ENCODE peak calls at places on chromosomes 3 and 15, in seven cellular contexts. O is IMR-90, L is mesenchymal stem cell, K is neuronal stem cell, A is H1, Q is H9, I is trophoblast cell. V is an unnamed sample.

GRCh38 chr3:122415762-122416654 is at the start of gene WDR5B:
- DNase-seq in O (peak), L (peak), K (peak), A (peak), Q (peak), I (peak), V (peak)

GRCh38 chr3:16190704-16191103 is 16.2 kb downstream of the GALNT15 start:
- DNase-seq in O (no peak), L (no peak), K (no peak), A (no peak), Q (no peak), I (no peak), V (no peak)

GRCh38 chr15:49718234-49718633 is 97.4 kb downstream of the DTWD1 start:
- DNase-seq in O (peak), L (peak), K (no peak), A (no peak), Q (no peak), I (no peak), V (no peak)

GRCh38 chr3:29649815-29650547 is 369.1 kb downstream of the RBMS3 start:
- DNase-seq in O (peak), L (peak), K (no peak), A (no peak), Q (no peak), I (no peak), V (no peak)

GRCh38 chr3:126267169-126267975 is 87.0 kb upstream of the ALDH1L1 start:
- DNase-seq in O (peak), L (peak), K (peak), A (peak), Q (peak), I (peak), V (peak)

GRCh38 chr15:75982468-75982867 is 29.8 kb downstream of the NRG4 start:
- DNase-seq in O (no peak), L (no peak), K (no peak), A (no peak), Q (no peak), I (peak), V (peak)

GRCh38 chr3:141392416-141392815 is 24.1 kb downstream of the ZBTB38 start:
- DNase-seq in O (no peak), L (no peak), K (no peak), A (no peak), Q (no peak), I (no peak), V (no peak)

GRCh38 chr15:69973102-69973714 is 124.5 kb downstream of the TLE3 start:
- DNase-seq in O (peak), L (peak), K (no peak), A (no peak), Q (no peak), I (peak), V (peak)

GRCh38 chr3:47019201-47019600 is 39.7 kb downstream of the NBEAL2 start:
- DNase-seq in O (peak), L (no peak), K (no peak), A (no peak), Q (no peak), I (no peak), V (no peak)

GRCh38 chr3:62226601-62227339 is 146.6 kb downstream of the FEZF2 start:
- DNase-seq in O (no peak), L (no peak), K (no peak), A (no peak), Q (no peak), I (no peak), V (no peak)

GRCh38 chr3:138042043-138042442 is 32.1 kb downstream of the CLDN18 start:
- DNase-seq in O (peak), L (peak), K (no peak), A (no peak), Q (no peak), I (no peak), V (no peak)

GRCh38 chr15:62067448-62068044 is 769 bp downstream of the C2CD4A start:
- DNase-seq in O (no peak), L (peak), K (peak), A (no peak), Q (peak), I (peak), V (peak)

GRCh38 chr3:123449092-123449985 is 449 bp upstream of the ADCY5 start:
- DNase-seq in O (peak), L (peak), K (peak), A (no peak), Q (peak), I (no peak), V (peak)

GRCh38 chr3:135125171-135125801 is 330.2 kb downstream of the EPHB1 start:
- DNase-seq in O (peak), L (peak), K (peak), A (no peak), Q (no peak), I (no peak), V (peak)

GRCh38 chr15:58471341-58471740 is 39.5 kb downstream of the LIPC start:
- DNase-seq in O (no peak), L (peak), K (no peak), A (no peak), Q (no peak), I (peak), V (peak)

GRCh38 chr15:99998661-99999101 is 265.4 kb upstream of the LYSMD4 start:
- DNase-seq in O (peak), L (no peak), K (no peak), A (no peak), Q (no peak), I (no peak), V (peak)

GRCh38 chr15:39756806-39757522 is 25.7 kb downstream of the FSIP1 start:
- DNase-seq in O (peak), L (peak), K (peak), A (no peak), Q (no peak), I (peak), V (peak)

GRCh38 chr3:4460334-4460733 is 6.7 kb downstream of the SUMF1 start:
- DNase-seq in O (no peak), L (no peak), K (no peak), A (no peak), Q (no peak), I (no peak), V (no peak)

GRCh38 chr3:183664913-183665381 is 29.5 kb downstream of the KLHL24 start:
- DNase-seq in O (peak), L (peak), K (no peak), A (no peak), Q (no peak), I (no peak), V (no peak)

GRCh38 chr3:140629351-140630137 is 48.3 kb upstream of the TRIM42 start:
- DNase-seq in O (peak), L (peak), K (no peak), A (no peak), Q (no peak), I (peak), V (peak)

GRCh38 chr15:90059208-90059985 is 42.9 kb downstream of the IDH2 start:
- DNase-seq in O (no peak), L (peak), K (no peak), A (no peak), Q (peak), I (peak), V (peak)

GRCh38 chr3:123314409-123315270 is 112.9 kb downstream of the SEC22A start:
- DNase-seq in O (no peak), L (no peak), K (no peak), A (peak), Q (peak), I (no peak), V (peak)

GRCh38 chr15:84657748-84658079 is 285 bp downstream of the NMB start:
- DNase-seq in O (no peak), L (peak), K (no peak), A (no peak), Q (no peak), I (no peak), V (no peak)

GRCh38 chr15:31484369-31484951 is 157.8 kb downstream of the KLF13 start:
- DNase-seq in O (no peak), L (no peak), K (no peak), A (no peak), Q (peak), I (no peak), V (no peak)

GRCh38 chr3:45148921-45149320 is 2.7 kb upstream of the CDCP1 start:
- DNase-seq in O (no peak), L (no peak), K (no peak), A (no peak), Q (no peak), I (no peak), V (no peak)

GRCh38 chr3:28575748-28576589 is 227.3 kb upstream of the AZI2 start:
- DNase-seq in O (no peak), L (peak), K (peak), A (no peak), Q (peak), I (no peak), V (peak)

GRCh38 chr15:65323071-65323511 is 18.6 kb downstream of the RNU5B-1 start:
- DNase-seq in O (peak), L (peak), K (no peak), A (no peak), Q (no peak), I (no peak), V (no peak)

GRCh38 chr3:170352936-170353335 is 4.6 kb upstream of the SKIL start:
- DNase-seq in O (no peak), L (no peak), K (no peak), A (no peak), Q (no peak), I (no peak), V (no peak)

GRCh38 chr3:134846943-134847342 is 51.9 kb downstream of the EPHB1 start:
- DNase-seq in O (peak), L (peak), K (no peak), A (no peak), Q (peak), I (peak), V (peak)

GRCh38 chr15:101597360-101597928 is 54.7 kb downstream of the TM2D3 start:
- DNase-seq in O (no peak), L (no peak), K (no peak), A (no peak), Q (no peak), I (no peak), V (no peak)

GRCh38 chr3:64998317-64998716 is 310.5 kb upstream of the ADAMTS9 start:
- DNase-seq in O (no peak), L (no peak), K (no peak), A (no peak), Q (no peak), I (no peak), V (no peak)

GRCh38 chr15:72222433-72222832 is 8.6 kb downstream of the PKM start:
- DNase-seq in O (no peak), L (no peak), K (no peak), A (no peak), Q (no peak), I (no peak), V (no peak)

GRCh38 chr3:127712461-127712860 is 39.7 kb downstream of the ABTB1 start:
- DNase-seq in O (no peak), L (no peak), K (no peak), A (no peak), Q (no peak), I (no peak), V (no peak)

GRCh38 chr15:98442379-98442833 is 205.9 kb upstream of the IGF1R start:
- DNase-seq in O (peak), L (peak), K (peak), A (peak), Q (peak), I (peak), V (peak)

GRCh38 chr15:25441111-25441510 is 2.3 kb upstream of the UBE3A start:
- DNase-seq in O (no peak), L (no peak), K (no peak), A (no peak), Q (no peak), I (no peak), V (no peak)

GRCh38 chr3:72010044-72010443 is 225.1 kb upstream of the PROK2 start:
- DNase-seq in O (no peak), L (no peak), K (no peak), A (no peak), Q (no peak), I (no peak), V (no peak)

DNA sequence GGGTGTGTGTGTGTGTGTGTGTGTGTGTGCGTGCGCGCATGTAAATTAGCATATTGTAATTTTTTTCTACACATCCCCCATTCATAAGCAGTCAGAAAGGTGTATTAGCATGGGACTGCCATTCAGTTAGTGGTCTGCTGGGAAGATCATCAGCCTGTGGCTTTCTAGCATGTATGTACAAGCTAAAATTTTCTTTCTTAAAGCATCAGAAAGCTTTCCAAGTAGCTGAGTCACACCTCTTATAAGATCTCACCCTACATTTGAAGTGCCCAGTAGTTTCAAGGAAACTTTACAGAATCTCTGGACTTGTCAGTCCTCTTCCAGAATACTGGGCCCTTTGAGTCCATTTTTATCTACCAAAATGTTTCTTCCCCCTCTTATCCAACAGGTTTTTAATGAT is 411.4 kb upstream of the TPRG1 start:
- DNase-seq in O (peak), L (peak), K (no peak), A (no peak), Q (no peak), I (no peak), V (no peak)
- H3K4ac ChIP-seq in O (no peak), L (no peak), K (no peak), A (no peak), Q (no peak), I (no peak), V (no peak)

GRCh38 chr3:9508781-9509180 is 44.8 kb downstream of the LHFPL4 start:
- DNase-seq in O (no peak), L (no peak), K (no peak), A (no peak), Q (peak), I (peak), V (peak)
- H3K4me2 ChIP-seq in O (no peak), L (no peak), K (no peak), A (no peak), Q (no peak), I (no peak), V (no peak)

GRCh38 chr3:196076721-196077120 is 5.2 kb downstream of the TFRC start:
- DNase-seq in O (no peak), L (no peak), K (no peak), A (no peak), Q (no peak), I (no peak), V (no peak)
- H2BK5ac ChIP-seq in O (no peak), L (no peak), K (no peak), A (no peak), Q (no peak), I (no peak), V (no peak)

GRCh38 chr3:52697622-52697946 is 8.0 kb downstream of the GLT8D1 start:
- DNase-seq in O (no peak), L (no peak), K (no peak), A (no peak), Q (no peak), I (no peak), V (no peak)

GRCh38 chr3:52694528-52695189 is 8.8 kb downstream of the GNL3 start:
- DNase-seq in O (no peak), L (no peak), K (no peak), A (no peak), Q (no peak), I (no peak), V (no peak)

GRCh38 chr3:52693071-52693470 is 7.2 kb downstream of the GNL3 start:
- DNase-seq in O (no peak), L (no peak), K (no peak), A (no peak), Q (no peak), I (peak), V (no peak)

GRCh38 chr3:52696830-52697621 is 8.6 kb downstream of the GLT8D1 start:
- DNase-seq in O (no peak), L (no peak), K (no peak), A (no peak), Q (no peak), I (no peak), V (no peak)

GRCh38 chr3:52695798-52696649 is 9.6 kb downstream of the GLT8D1 start:
- DNase-seq in O (no peak), L (no peak), K (no peak), A (no peak), Q (no peak), I (no peak), V (no peak)
- H3K4ac ChIP-seq in O (no peak), L (no peak), K (no peak), A (no peak), Q (no peak), I (no peak), V (no peak)